ENCODE peak calls at places on chromosomes 4 and X, in eight cellular contexts. X, E, V, T, K, H, N and F are unnamed samples.

GRCh38 chrX:16953606-16954211 is 7.3 kb downstream of the REPS2 start:
- DNase-seq in X (no peak), E (no peak), V (no peak), T (no peak), K (no peak), H (no peak), N (no peak), F (no peak)

GRCh38 chr4:124931050-124931449 is 218.5 kb upstream of the ANKRD50 start:
- DNase-seq in X (no peak), E (no peak), V (no peak), T (no peak), K (no peak), H (no peak), N (no peak), F (no peak)

GRCh38 chr4:113534698-113535097 is 226.8 kb downstream of the CAMK2D start:
- DNase-seq in X (no peak), E (no peak), V (no peak), T (no peak), K (no peak), H (no peak), N (no peak), F (no peak)

GRCh38 chr4:135371137-135371536 is 1169.5 kb upstream of the PABPC4L start:
- DNase-seq in X (no peak), E (no peak), V (no peak), T (no peak), K (no peak), H (no peak), N (no peak), F (no peak)

GRCh38 chrX:108022491-108023089 is 22.3 kb upstream of the VSIG1 start:
- DNase-seq in X (no peak), E (no peak), V (no peak), T (no peak), K (no peak), H (no peak), N (no peak), F (no peak)

GRCh38 chrX:16042980-16043379 is 80.4 kb upstream of the GRPR start:
- DNase-seq in X (no peak), E (no peak), V (no peak), T (no peak), K (no peak), H (no peak), N (no peak), F (no peak)

GRCh38 chr4:108113229-108113628 is 55.5 kb downstream of the LEF1 start:
- DNase-seq in X (no peak), E (no peak), V (peak; percentile 67), T (no peak), K (no peak), H (no peak), N (no peak), F (no peak)

GRCh38 chr4:80309301-80310004 is 26.1 kb upstream of the CFAP299 start:
- DNase-seq in X (peak; percentile 59), E (no peak), V (no peak), T (no peak), K (no peak), H (no peak), N (peak; percentile 72), F (no peak)

GRCh38 chr4:10077101-10077491 is 39.5 kb downstream of the WDR1 start:
- DNase-seq in X (no peak), E (no peak), V (peak; percentile 51), T (no peak), K (no peak), H (no peak), N (no peak), F (no peak)

GRCh38 chrX:49165901-49166881 is 3.6 kb downstream of the MAGIX start:
- DNase-seq in X (no peak), E (peak; percentile 89), V (peak; percentile 82), T (no peak), K (peak; percentile 63), H (peak; percentile 80), N (no peak), F (peak; percentile 54)

GRCh38 chr4:7936963-7937362 is 2.7 kb downstream of the AFAP1 start:
- DNase-seq in X (no peak), E (no peak), V (no peak), T (no peak), K (no peak), H (no peak), N (no peak), F (no peak)

GRCh38 chrX:130110379-130111219 is at the start of gene ELF4:
- DNase-seq in X (no peak), E (peak; percentile 34), V (peak; percentile 75), T (no peak), K (peak; percentile 71), H (no peak), N (no peak), F (peak; percentile 48)

GRCh38 chr4:90293320-90293719 is 166.1 kb downstream of the CCSER1 start:
- DNase-seq in X (no peak), E (peak; percentile 28), V (no peak), T (no peak), K (no peak), H (no peak), N (no peak), F (no peak)

GRCh38 chr4:575281-576141 is 584 bp downstream of the TMEM271 start:
- DNase-seq in X (no peak), E (no peak), V (peak; percentile 68), T (peak; percentile 8), K (peak; percentile 38), H (peak; percentile 82), N (peak; percentile 2), F (no peak)

GRCh38 chrX:48890296-48890925 is 7.2 kb downstream of the TIMM17B start:
- DNase-seq in X (no peak), E (no peak), V (no peak), T (no peak), K (no peak), H (no peak), N (no peak), F (no peak)

GRCh38 chrX:134622056-134622812 is 36.0 kb downstream of the PLAC1 start:
- DNase-seq in X (peak; percentile 49), E (no peak), V (no peak), T (no peak), K (no peak), H (no peak), N (peak; percentile 55), F (no peak)

GRCh38 chr4:187602339-187603092 is 393.1 kb upstream of the ZFP42 start:
- DNase-seq in X (peak; percentile 42), E (no peak), V (no peak), T (no peak), K (no peak), H (no peak), N (no peak), F (no peak)

GRCh38 chrX:153984351-153985178 is 12.0 kb downstream of the TMEM187 start:
- DNase-seq in X (no peak), E (no peak), V (peak; percentile 70), T (no peak), K (peak; percentile 31), H (no peak), N (no peak), F (no peak)

GRCh38 chrX:54529166-54529558 is 857 bp upstream of the GNL3L start:
- DNase-seq in X (no peak), E (no peak), V (no peak), T (no peak), K (no peak), H (no peak), N (no peak), F (no peak)

GRCh38 chrX:13128104-13128503 is 83.7 kb upstream of the FAM9C start:
- DNase-seq in X (no peak), E (no peak), V (no peak), T (no peak), K (no peak), H (no peak), N (no peak), F (peak; percentile 58)

GRCh38 chr4:108135549-108136209 is 33.1 kb downstream of the LEF1 start:
- DNase-seq in X (no peak), E (peak; percentile 70), V (no peak), T (peak; percentile 16), K (no peak), H (peak; percentile 82), N (no peak), F (no peak)